ENCODE peak calls at places on chromosomes 4 and X, in seven cellular contexts. Y is astrocyte, B is Caco-2, Z is AG04450, P is HFF-Myc, W is esophagus squamous epithelium, H is astrocyte of the spinal cord. U is an unnamed sample.

GRCh38 chrX:4708970-4709760 is 995.7 kb upstream of the PRKX start:
- DNase-seq in P (no peak), H (no peak), Y (no peak), W (no peak), Z (no peak), B (peak; percentile 3), U (no peak)

GRCh38 chr4:1192091-1192492 is 19.7 kb upstream of the SPON2 start:
- DNase-seq in Y (peak; percentile 96), H (peak; percentile 96), P (peak; percentile 94), Z (peak; percentile 95), B (no peak), W (no peak), U (peak; percentile 64)

GRCh38 chr4:38160487-38161207 is 200.4 kb downstream of the PTTG2 start:
- DNase-seq in P (peak; percentile 84), W (no peak), Z (peak; percentile 95), Y (peak; percentile 94), B (peak; percentile 19), H (peak; percentile 93), U (no peak)

GRCh38 chr4:179124957-179125356 is 1682.7 kb upstream of the AGA start:
- DNase-seq in P (no peak), Y (no peak), W (no peak), B (no peak), H (no peak), Z (no peak), U (no peak)

GRCh38 chr4:184163813-184164212 is 53.9 kb downstream of the ENPP6 start:
- DNase-seq in B (peak; percentile 76), H (peak; percentile 23), Z (no peak), W (no peak), Y (no peak), P (no peak), U (peak; percentile 73)

GRCh38 chrX:43559643-43560042 is 96.5 kb upstream of the MAOA start:
- DNase-seq in P (no peak), B (peak; percentile 49), Z (no peak), Y (peak; percentile 9), W (no peak), H (peak; percentile 46), U (no peak)

GRCh38 chrX:76427560-76428242 is at the start of gene MAGEE1:
- DNase-seq in P (peak; percentile 0), B (peak; percentile 63), W (no peak), Z (no peak), Y (peak; percentile 36), H (peak; percentile 66), U (peak; percentile 74)

GRCh38 chr4:7134737-7135388 is 57.5 kb upstream of the SORCS2 start:
- DNase-seq in Y (peak; percentile 93), H (peak; percentile 91), W (no peak), Z (peak; percentile 68), P (peak; percentile 75), B (no peak), U (no peak)

GRCh38 chr4:146488495-146489174 is 33.1 kb downstream of the SLC10A7 start:
- DNase-seq in P (no peak), Z (no peak), B (no peak), H (peak; percentile 80), Y (peak; percentile 75), W (no peak), U (no peak)

GRCh38 chr4:76977731-76978350 is 28.3 kb downstream of the SEPTIN11 start:
- DNase-seq in P (peak; percentile 70), H (peak; percentile 88), Z (peak; percentile 50), Y (peak; percentile 90), B (no peak), W (no peak), U (no peak)

GRCh38 chr4:174157106-174157607 is 126.3 kb downstream of the FBXO8 start:
- DNase-seq in Z (no peak), Y (no peak), P (no peak), B (no peak), H (no peak), W (no peak), U (no peak)

GRCh38 chr4:73729534-73730165 is 10.7 kb upstream of the CXCL8 start:
- DNase-seq in H (peak; percentile 86), W (no peak), B (peak; percentile 57), P (peak; percentile 52), Z (peak; percentile 70), Y (peak; percentile 61), U (peak; percentile 49)

GRCh38 chr4:185305979-185306442 is 89.7 kb downstream of the LRP2BP start:
- DNase-seq in Y (peak; percentile 99), B (no peak), P (peak; percentile 47), W (no peak), Z (peak; percentile 76), H (peak; percentile 92), U (no peak)

GRCh38 chr4:113404167-113404571 is 354.7 kb downstream of the ANK2 start:
- DNase-seq in W (no peak), P (no peak), B (peak; percentile 45), Z (no peak), Y (no peak), H (no peak), U (no peak)

GRCh38 chrX:130110379-130111219 is at the start of gene ELF4:
- DNase-seq in Y (no peak), H (peak; percentile 43), P (no peak), Z (no peak), W (peak; percentile 9), B (peak; percentile 65), U (peak; percentile 62)

GRCh38 chrX:130111220-130111934 is 1.1 kb upstream of the ELF4 start:
- DNase-seq in Z (no peak), Y (no peak), B (no peak), H (peak; percentile 12), W (no peak), P (no peak), U (no peak)

GRCh38 chrX:130106071-130106470 is 4.2 kb downstream of the ELF4 start:
- DNase-seq in W (no peak), Z (no peak), Y (no peak), H (no peak), P (no peak), B (no peak), U (no peak)

GRCh38 chrX:130109429-130110378 is 593 bp downstream of the ELF4 start:
- DNase-seq in Y (no peak), P (no peak), W (no peak), B (peak; percentile 24), Z (no peak), H (no peak), U (peak; percentile 48)

DNA sequence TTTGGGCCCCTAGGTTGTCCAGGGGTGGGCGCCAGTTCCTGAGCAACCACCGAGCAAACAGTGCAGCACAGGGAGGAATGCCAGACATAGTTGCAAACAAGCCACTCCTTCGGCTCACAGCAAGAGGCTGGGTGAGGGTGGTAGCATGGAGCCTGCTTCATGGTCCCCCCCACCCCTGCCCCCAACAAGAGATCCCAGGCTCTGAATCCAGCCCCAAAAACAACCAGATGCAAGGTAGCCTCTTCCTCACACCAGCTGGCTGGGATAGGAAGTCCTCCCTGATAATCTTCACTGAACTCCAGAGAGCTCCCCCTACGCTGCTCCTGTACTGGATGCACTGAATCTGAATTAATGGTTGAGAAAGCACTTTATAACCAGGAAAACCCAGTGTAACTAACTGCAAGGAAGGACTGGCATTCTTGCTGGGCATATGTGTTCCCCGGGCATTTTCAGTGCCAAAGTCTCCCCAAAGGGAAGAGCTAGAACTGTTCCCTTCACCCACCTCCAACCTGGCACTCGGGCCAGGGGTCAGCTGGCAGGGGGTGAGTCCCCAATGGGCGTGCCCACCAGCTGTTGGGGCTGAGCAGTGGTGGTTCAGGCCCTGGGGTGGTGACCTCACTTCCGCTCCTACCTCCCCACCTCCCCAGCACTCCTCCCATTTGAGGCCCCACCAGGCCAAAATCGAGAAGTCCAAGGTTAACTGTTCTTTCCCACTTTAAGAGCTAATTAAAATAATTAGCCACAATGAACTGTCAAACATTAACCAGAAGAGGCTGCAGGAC is 1.5 kb downstream of the ELF4 start:
- DNase-seq in H (peak; percentile 24), B (peak; percentile 58), W (no peak), Y (no peak), P (no peak), Z (no peak), U (peak; percentile 72)
- H3K4me3 ChIP-seq in H (peak overlapping the region; percentile 60), B (peak overlapping the region; percentile 70), W (peak overlapping the region; percentile 76), Y (peak overlapping the region; percentile 59), P (peak overlapping the region; percentile 50), Z (peak overlapping the region; percentile 62), U (peak overlapping the region; percentile 66)

DNA sequence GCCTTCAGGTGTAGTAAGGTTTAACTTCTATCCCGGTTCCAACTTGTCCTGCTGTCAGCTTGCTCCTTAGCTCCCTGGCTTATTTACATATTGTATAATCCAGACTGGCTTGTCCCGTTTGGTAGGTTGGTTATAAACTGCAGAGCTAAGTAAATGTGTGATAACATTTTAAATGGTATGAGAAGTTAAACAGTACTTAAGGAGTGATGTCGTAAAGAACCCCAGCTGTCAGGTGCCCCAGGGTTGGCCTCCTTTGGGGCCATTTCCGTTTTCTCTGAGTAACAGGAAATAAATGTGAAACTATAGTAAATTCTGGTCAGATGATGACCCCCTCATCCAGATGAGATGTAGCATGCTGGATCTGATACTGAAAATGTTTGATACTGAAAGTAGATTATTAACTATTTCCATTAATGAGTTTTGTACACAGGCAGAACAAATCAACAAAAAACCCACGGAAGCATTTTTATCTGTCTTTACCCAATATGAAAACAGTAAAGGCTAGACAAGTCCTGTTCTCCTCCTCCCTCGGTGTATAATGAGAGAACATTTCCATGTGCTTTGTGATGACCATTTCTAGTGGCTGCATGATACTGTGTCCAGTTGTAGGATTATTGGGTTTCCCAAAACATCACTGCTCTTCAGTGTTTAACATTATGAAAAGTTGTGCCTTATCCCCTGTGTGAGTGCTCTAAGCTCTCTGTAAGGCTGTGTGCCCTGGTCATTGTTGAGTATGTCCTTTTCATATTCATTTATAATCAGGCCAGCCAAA is 22.4 kb downstream of the GAB1 start:
- DNase-seq in Z (no peak), H (peak; percentile 79), W (no peak), B (peak; percentile 86), P (peak; percentile 61), Y (peak; percentile 60), U (peak; percentile 70)
- H3K4me3 ChIP-seq in Z (no peak overlapping the region), H (no peak overlapping the region), W (no peak overlapping the region), B (no peak overlapping the region), P (no peak overlapping the region), Y (no peak overlapping the region), U (peak overlapping the region; percentile 4)

DNA sequence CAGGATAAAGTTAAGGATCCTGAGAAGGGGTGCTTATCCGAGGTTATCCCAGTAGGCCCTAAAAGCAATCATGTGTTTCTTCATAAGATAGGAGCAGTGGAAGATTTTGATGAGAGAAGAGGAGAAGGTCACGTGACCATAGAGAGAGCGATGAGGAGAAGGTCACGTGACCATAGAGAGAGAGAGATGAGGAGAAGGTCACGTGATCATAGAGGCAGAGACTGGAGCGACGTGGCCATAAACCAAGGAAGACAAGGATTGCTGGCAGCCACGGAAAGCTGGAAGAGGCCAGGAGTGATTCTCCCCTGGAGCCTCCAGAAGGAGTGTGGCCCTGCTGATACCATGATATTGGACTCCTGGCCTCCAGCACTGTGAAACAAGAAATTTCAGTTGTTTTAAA is 38.4 kb upstream of the ZNF518B start:
- DNase-seq in B (no peak), Z (no peak), H (no peak), W (no peak), Y (no peak), P (no peak), U (no peak)
- H3K4me3 ChIP-seq in B (no peak overlapping the region), Z (no peak overlapping the region), H (no peak overlapping the region), W (no peak overlapping the region), Y (no peak overlapping the region), P (no peak overlapping the region), U (no peak overlapping the region)

DNA sequence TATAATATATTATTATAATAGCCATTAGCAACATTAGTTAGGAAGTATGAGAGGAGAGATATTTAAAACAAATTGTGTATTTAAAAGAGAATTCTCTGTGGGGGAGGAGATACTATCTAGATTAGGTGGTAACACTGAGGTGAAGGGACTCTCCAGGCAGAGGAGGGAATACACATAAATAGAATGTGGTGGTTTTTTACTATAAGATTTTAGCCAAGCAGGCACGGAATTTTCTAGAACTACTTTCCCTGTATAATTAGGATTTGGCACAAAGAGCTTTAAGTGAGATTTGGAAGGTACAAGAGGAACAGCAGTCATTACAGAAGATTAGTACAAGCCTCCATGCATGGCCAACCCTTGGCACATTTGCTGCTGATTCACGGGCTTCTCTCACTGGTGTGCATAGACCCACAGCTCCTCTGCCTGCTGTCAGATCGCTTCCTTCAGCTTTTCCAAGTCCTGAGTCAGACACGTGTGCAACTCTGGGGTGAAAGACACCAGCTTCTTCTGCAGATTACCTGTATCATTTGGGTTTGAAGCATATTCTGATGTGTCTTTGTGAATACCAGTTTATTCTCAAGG is 685.5 kb downstream of the KCTD8 start:
- DNase-seq in W (no peak), P (no peak), Y (peak; percentile 15), Z (no peak), H (no peak), B (no peak), U (no peak)
- H3K4me3 ChIP-seq in W (no peak overlapping the region), P (no peak overlapping the region), Y (no peak overlapping the region), Z (no peak overlapping the region), H (no peak overlapping the region), B (no peak overlapping the region), U (no peak overlapping the region)

U was measured in lower lobe of right lung.